ENCODE peak calls at places on chromosome 4, in ten cellular contexts. E, C, B, D, H, Y, S, U, O and F are unnamed samples.

GRCh38 chr4:13329340-13329850 is 154.7 kb downstream of the RAB28 start:
- DNase-seq in D (no peak), S (no peak), U (no peak), B (no peak), O (no peak), E (no peak), H (no peak), Y (no peak), C (no peak), F (no peak)

GRCh38 chr4:102036619-102037376 is 246.3 kb downstream of the BANK1 start:
- DNase-seq in D (peak; percentile 6), O (no peak), S (no peak), E (peak; percentile 3), H (no peak), B (no peak), Y (peak; percentile 70), C (no peak), U (no peak), F (no peak)

GRCh38 chr4:121764702-121765367 is at the start of gene SMIM43:
- DNase-seq in U (no peak), E (no peak), D (no peak), H (no peak), C (no peak), O (no peak), S (no peak), Y (peak; percentile 48), B (no peak), F (no peak)

GRCh38 chr4:8376361-8377102 is 64.0 kb downstream of the ACOX3 start:
- DNase-seq in B (no peak), O (no peak), D (no peak), C (no peak), Y (no peak), H (no peak), E (no peak), S (no peak), U (no peak), F (no peak)

GRCh38 chr4:10184051-10184450 is 67.5 kb upstream of the WDR1 start:
- DNase-seq in S (no peak), C (no peak), E (peak; percentile 69), U (no peak), Y (no peak), B (no peak), D (no peak), O (no peak), H (no peak), F (no peak)

GRCh38 chr4:122576261-122577188 is 44.3 kb downstream of the IL21 start:
- DNase-seq in O (no peak), C (no peak), Y (peak; percentile 71), U (no peak), D (peak; percentile 71), B (no peak), S (no peak), E (peak; percentile 57), H (peak; percentile 11), F (no peak)

GRCh38 chr4:51943221-51943620 is 76.9 kb downstream of the LRRC66 start:
- DNase-seq in B (no peak), H (no peak), D (no peak), E (no peak), C (no peak), S (no peak), Y (peak; percentile 46), O (no peak), U (no peak), F (no peak)

GRCh38 chr4:41448935-41449334 is 89.0 kb upstream of the LIMCH1 start:
- DNase-seq in E (no peak), O (no peak), C (no peak), U (no peak), Y (peak; percentile 53), D (peak; percentile 70), B (peak; percentile 55), S (peak; percentile 63), H (no peak), F (no peak)

GRCh38 chr4:129342820-129343219 is 246.9 kb downstream of the C4orf33 start:
- DNase-seq in C (no peak), Y (peak; percentile 36), O (no peak), D (peak; percentile 90), H (peak; percentile 55), U (no peak), E (peak; percentile 68), S (no peak), B (no peak), F (no peak)

GRCh38 chr4:145218251-145218650 is 37.9 kb upstream of the OTUD4 start:
- DNase-seq in H (no peak), O (no peak), E (no peak), C (no peak), B (no peak), Y (no peak), U (no peak), S (peak; percentile 9), D (no peak), F (no peak)

GRCh38 chr4:84733343-84734033 is 150.6 kb downstream of the CDS1 start:
- DNase-seq in B (no peak), D (no peak), O (no peak), Y (no peak), H (no peak), C (no peak), S (peak; percentile 58), E (no peak), U (no peak), F (no peak)

GRCh38 chr4:52640808-52641595 is 18.1 kb downstream of the USP46 start:
- DNase-seq in B (no peak), Y (no peak), H (no peak), D (peak; percentile 28), O (no peak), E (peak; percentile 15), C (no peak), U (no peak), S (no peak), F (no peak)

GRCh38 chr4:101791189-101791572 is 651 bp downstream of the BANK1 start:
- DNase-seq in U (no peak), B (no peak), E (no peak), O (no peak), H (no peak), Y (no peak), S (no peak), D (no peak), C (no peak), F (no peak)

GRCh38 chr4:178086324-178086723 is 644.1 kb upstream of the AGA start:
- DNase-seq in Y (no peak), C (no peak), U (no peak), E (no peak), H (no peak), B (no peak), S (no peak), O (no peak), D (peak; percentile 0), F (no peak)

GRCh38 chr4:55920571-55920970 is 28.2 kb upstream of the CEP135 start:
- DNase-seq in S (no peak), H (no peak), U (no peak), Y (peak; percentile 39), D (no peak), O (no peak), C (no peak), E (no peak), B (no peak), F (no peak)

GRCh38 chr4:6472387-6473263 is at the start of gene PPP2R2C:
- DNase-seq in E (no peak), Y (no peak), D (no peak), U (peak; percentile 21), C (no peak), B (no peak), S (no peak), H (no peak), O (no peak), F (peak; percentile 11)

GRCh38 chr4:99945718-99946345 is 586 bp downstream of the DNAJB14 start:
- DNase-seq in B (no peak), C (no peak), U (no peak), E (no peak), D (peak; percentile 36), O (no peak), H (no peak), Y (peak; percentile 56), S (peak; percentile 20), F (no peak)

GRCh38 chr4:109631709-109632108 is 71.5 kb downstream of the CASP6 start:
- DNase-seq in O (no peak), C (no peak), B (no peak), E (no peak), H (no peak), S (peak; percentile 8), U (no peak), D (peak; percentile 61), Y (no peak), F (no peak)

GRCh38 chr4:186514271-186514950 is 41.0 kb downstream of the MTNR1A start:
- DNase-seq in U (no peak), D (no peak), Y (no peak), S (no peak), B (no peak), H (no peak), E (peak; percentile 2), O (no peak), C (no peak), F (no peak)

GRCh38 chr4:184097240-184097619 is 120.4 kb downstream of the ENPP6 start:
- DNase-seq in Y (no peak), U (peak; percentile 58), E (no peak), O (no peak), H (no peak), C (peak; percentile 24), D (peak; percentile 50), B (peak; percentile 53), S (peak; percentile 50), F (no peak)
- TF ChIP-seq CTCF in Y (no peak), U (no peak), E (no peak), O (no peak), H (peak; percentile 22), C (no peak), D (peak; percentile 43), B (peak; percentile 16), S (peak; percentile 53), F (no peak)

GRCh38 chr4:119170195-119170594 is 34.6 kb downstream of the MYOZ2 start:
- DNase-seq in D (no peak), B (no peak), C (no peak), U (no peak), O (no peak), Y (no peak), S (no peak), E (no peak), H (no peak), F (no peak)
- TF ChIP-seq CTCF in D (no peak), B (no peak), C (no peak), U (no peak), O (no peak), Y (no peak), S (no peak), E (peak; percentile 44), H (no peak), F (no peak)

GRCh38 chr4:180057198-180057821 is 2185.9 kb upstream of the TENM3 start:
- DNase-seq in U (no peak), S (no peak), D (peak; percentile 15), C (no peak), H (no peak), O (no peak), B (no peak), Y (peak; percentile 1), E (no peak), F (no peak)
- TF ChIP-seq CTCF in U (no peak), S (no peak), D (no peak), C (no peak), H (peak; percentile 4), O (no peak), B (no peak), Y (no peak), E (no peak), F (no peak)

DNA sequence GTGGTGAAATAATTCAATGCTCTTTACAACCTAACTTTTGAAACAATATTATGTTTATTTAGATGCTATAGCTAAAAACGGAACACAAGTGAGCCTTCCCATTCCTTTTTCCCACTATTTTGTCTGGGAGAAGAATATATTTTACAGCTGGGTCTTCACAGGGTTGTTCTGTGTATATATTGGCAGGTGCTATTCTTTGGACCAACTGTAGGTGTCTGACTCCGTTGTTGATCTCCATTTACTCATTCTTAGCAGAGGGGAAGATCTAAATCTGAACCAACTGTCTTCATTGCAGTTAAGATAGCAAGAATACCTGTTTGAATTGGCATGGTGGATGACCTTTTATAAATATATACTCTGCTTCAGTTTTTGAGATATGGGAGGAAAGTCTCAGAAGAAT is 257.4 kb downstream of the CFAP299 start:
- DNase-seq in S (no peak), Y (no peak), E (no peak), H (no peak), U (no peak), C (no peak), D (no peak), O (no peak), B (no peak), F (no peak)
- TF ChIP-seq CTCF in S (no peak), Y (no peak), E (peak; percentile 45), H (no peak), U (no peak), C (no peak), D (no peak), O (peak; percentile 35), B (peak; percentile 17), F (no peak)